ENCODE peak calls at places on chromosomes 11 and 22, in eight cellular contexts. O is iPS DF 19.7; B is cerebellum; E is epithelial cell of proximal tubule; U is stimulated activated CD4-positive, alpha-beta T cell treated with anti-CD3 and anti-CD28 coated beads, Interleukin-1b, Interleukin-23, amount 100 ng/mL, for 1 hour; R is WTC11; C is NCI-H1436; A is foreskin keratinocyte. S is an unnamed sample.

GRCh38 chr22:23266780-23267179 is 86.5 kb downstream of the BCR start:
- DNase-seq in B (no peak), O (no peak), A (no peak), C (no peak), E (no peak), R (no peak), U (no peak), S (no peak)

GRCh38 chr22:19943665-19944026 is 2.0 kb upstream of the TXNRD2 start:
- DNase-seq in B (no peak), U (no peak), O (no peak), A (no peak), R (no peak), E (peak; percentile 7), C (no peak), S (no peak)

GRCh38 chr22:46162771-46163170 is 12.4 kb downstream of the PPARA start:
- DNase-seq in U (no peak), B (no peak), R (no peak), A (no peak), O (no peak), E (no peak), C (no peak), S (no peak)

GRCh38 chr11:114059984-114060401 is 482 bp downstream of the ZBTB16 start:
- DNase-seq in O (no peak), A (peak; percentile 32), U (no peak), C (no peak), B (peak; percentile 19), E (no peak), R (no peak), S (no peak)

GRCh38 chr11:61752117-61752924 is at the start of gene MYRF:
- DNase-seq in A (no peak), B (peak; percentile 48), C (peak; percentile 52), O (no peak), E (no peak), R (peak; percentile 68), U (peak; percentile 10), S (peak; percentile 34)

GRCh38 chr11:71998061-71998460 is 648 bp upstream of the IL18BP start:
- DNase-seq in B (no peak), O (no peak), E (no peak), A (no peak), U (no peak), C (no peak), R (no peak), S (no peak)

GRCh38 chr11:33135216-33135615 is 26.1 kb downstream of the CSTF3 start:
- DNase-seq in C (no peak), R (no peak), A (no peak), U (no peak), O (no peak), B (no peak), E (no peak), S (no peak)

GRCh38 chr22:50184541-50185383 is 951 bp upstream of the TRABD start:
- DNase-seq in A (no peak), C (no peak), U (no peak), B (no peak), E (no peak), O (no peak), R (peak; percentile 50), S (no peak)

GRCh38 chr11:999009-999408 is 37.5 kb downstream of the MUC6 start:
- DNase-seq in R (no peak), A (no peak), B (no peak), E (no peak), U (no peak), C (no peak), O (no peak), S (no peak)

GRCh38 chr22:48968201-48968959 is 859.3 kb downstream of the BRD1 start:
- DNase-seq in U (no peak), O (no peak), B (no peak), C (peak; percentile 39), A (no peak), R (peak; percentile 75), E (no peak), S (no peak)

GRCh38 chr11:107859459-107860239 is 1.1 kb upstream of the SLC35F2 start:
- DNase-seq in U (no peak), C (no peak), B (peak; percentile 17), A (peak; percentile 36), O (no peak), E (no peak), R (peak; percentile 51), S (peak; percentile 26)

GRCh38 chr11:65900125-65900898 is at the start of gene FOSL1:
- DNase-seq in O (peak; percentile 75), C (peak; percentile 69), E (no peak), U (peak; percentile 77), A (peak; percentile 97), R (peak; percentile 97), B (peak; percentile 91), S (peak; percentile 90)

GRCh38 chr11:69375316-69376154 is 81.6 kb downstream of the MYEOV start:
- DNase-seq in E (no peak), B (no peak), U (no peak), C (no peak), R (no peak), O (no peak), A (no peak), S (no peak)

GRCh38 chr11:8925711-8926110 is 7.0 kb downstream of the C11orf16 start:
- DNase-seq in R (no peak), E (no peak), C (no peak), A (no peak), U (no peak), O (no peak), B (no peak), S (no peak)

GRCh38 chr11:21988477-21988876 is 204.4 kb upstream of the ANO5 start:
- DNase-seq in B (peak; percentile 5), A (peak; percentile 3), E (no peak), C (no peak), R (no peak), U (no peak), O (no peak), S (peak; percentile 6)

S was measured in NCI-H460.